ENCODE peak calls at places on chromosomes 5 and 9, in nine cellular contexts. One of them, this sample, is unnamed.

GRCh38 chr5:141525659-141526058 is 36.8 kb downstream of the PCDHGC5 start:
- DNase-seq in T-helper 17 cell: no peak
- DNase-seq in HuH-7: no peak
- DNase-seq in ovary: no peak
- DNase-seq in stimulated activated CD8-positive, alpha-beta memory T cell treated with anti-CD3 and anti-CD28 coated beads, Interleukin-15, amount 100 ng/mL, for 48 hours: no peak
- DNase-seq in omental fat pad: no peak
- DNase-seq in activated naive CD8-positive, alpha-beta T cell treated with anti-CD3 and anti-CD28 coated beads for 36 hours: no peak
- DNase-seq in IMR-90: no peak
- DNase-seq in NCI-H345: no peak
- DNase-seq in this sample: peak

GRCh38 chr5:154474267-154474956 is 3.6 kb downstream of the HAND1 start:
- DNase-seq in IMR-90: no peak
- DNase-seq in omental fat pad: no peak
- DNase-seq in stimulated activated CD8-positive, alpha-beta memory T cell treated with anti-CD3 and anti-CD28 coated beads, Interleukin-15, amount 100 ng/mL, for 48 hours: no peak
- DNase-seq in ovary: no peak
- DNase-seq in NCI-H345: no peak
- DNase-seq in HuH-7: no peak
- DNase-seq in T-helper 17 cell: no peak
- DNase-seq in activated naive CD8-positive, alpha-beta T cell treated with anti-CD3 and anti-CD28 coated beads for 36 hours: no peak
- DNase-seq in this sample: no peak

GRCh38 chr5:126014691-126015090 is 408.5 kb upstream of the GRAMD2B start:
- DNase-seq in activated naive CD8-positive, alpha-beta T cell treated with anti-CD3 and anti-CD28 coated beads for 36 hours: no peak
- DNase-seq in NCI-H345: no peak
- DNase-seq in ovary: no peak
- DNase-seq in IMR-90: no peak
- DNase-seq in stimulated activated CD8-positive, alpha-beta memory T cell treated with anti-CD3 and anti-CD28 coated beads, Interleukin-15, amount 100 ng/mL, for 48 hours: no peak
- DNase-seq in T-helper 17 cell: no peak
- DNase-seq in HuH-7: no peak
- DNase-seq in omental fat pad: no peak
- DNase-seq in this sample: no peak

GRCh38 chr5:95822408-95823240 is at the start of gene GLRX:
- DNase-seq in T-helper 17 cell: peak
- DNase-seq in HuH-7: peak
- DNase-seq in ovary: peak
- DNase-seq in IMR-90: peak
- DNase-seq in stimulated activated CD8-positive, alpha-beta memory T cell treated with anti-CD3 and anti-CD28 coated beads, Interleukin-15, amount 100 ng/mL, for 48 hours: no peak
- DNase-seq in activated naive CD8-positive, alpha-beta T cell treated with anti-CD3 and anti-CD28 coated beads for 36 hours: peak
- DNase-seq in omental fat pad: no peak
- DNase-seq in NCI-H345: peak
- DNase-seq in this sample: peak

GRCh38 chr5:105145152-105145551 is 1582.6 kb upstream of the NUDT12 start:
- DNase-seq in T-helper 17 cell: no peak
- DNase-seq in omental fat pad: no peak
- DNase-seq in HuH-7: no peak
- DNase-seq in ovary: no peak
- DNase-seq in IMR-90: no peak
- DNase-seq in stimulated activated CD8-positive, alpha-beta memory T cell treated with anti-CD3 and anti-CD28 coated beads, Interleukin-15, amount 100 ng/mL, for 48 hours: no peak
- DNase-seq in NCI-H345: no peak
- DNase-seq in activated naive CD8-positive, alpha-beta T cell treated with anti-CD3 and anti-CD28 coated beads for 36 hours: no peak
- DNase-seq in this sample: no peak

GRCh38 chr5:123700624-123701023 is 188.6 kb downstream of the CSNK1G3 start:
- DNase-seq in HuH-7: no peak
- DNase-seq in ovary: no peak
- DNase-seq in T-helper 17 cell: no peak
- DNase-seq in IMR-90: peak
- DNase-seq in omental fat pad: no peak
- DNase-seq in activated naive CD8-positive, alpha-beta T cell treated with anti-CD3 and anti-CD28 coated beads for 36 hours: no peak
- DNase-seq in NCI-H345: no peak
- DNase-seq in stimulated activated CD8-positive, alpha-beta memory T cell treated with anti-CD3 and anti-CD28 coated beads, Interleukin-15, amount 100 ng/mL, for 48 hours: no peak
- DNase-seq in this sample: no peak

GRCh38 chr5:118611332-118611945 is 376.9 kb downstream of the DTWD2 start:
- DNase-seq in NCI-H345: no peak
- DNase-seq in activated naive CD8-positive, alpha-beta T cell treated with anti-CD3 and anti-CD28 coated beads for 36 hours: peak
- DNase-seq in HuH-7: peak
- DNase-seq in omental fat pad: no peak
- DNase-seq in IMR-90: peak
- DNase-seq in stimulated activated CD8-positive, alpha-beta memory T cell treated with anti-CD3 and anti-CD28 coated beads, Interleukin-15, amount 100 ng/mL, for 48 hours: no peak
- DNase-seq in ovary: no peak
- DNase-seq in T-helper 17 cell: no peak
- DNase-seq in this sample: no peak

GRCh38 chr5:16051246-16051645 is 128.3 kb downstream of the MARCHF11 start:
- DNase-seq in stimulated activated CD8-positive, alpha-beta memory T cell treated with anti-CD3 and anti-CD28 coated beads, Interleukin-15, amount 100 ng/mL, for 48 hours: no peak
- DNase-seq in NCI-H345: no peak
- DNase-seq in ovary: no peak
- DNase-seq in omental fat pad: no peak
- DNase-seq in HuH-7: no peak
- DNase-seq in T-helper 17 cell: no peak
- DNase-seq in activated naive CD8-positive, alpha-beta T cell treated with anti-CD3 and anti-CD28 coated beads for 36 hours: no peak
- DNase-seq in IMR-90: no peak
- DNase-seq in this sample: no peak

GRCh38 chr5:91214571-91214970 is 168.5 kb downstream of the ARRDC3 start:
- DNase-seq in IMR-90: no peak
- DNase-seq in stimulated activated CD8-positive, alpha-beta memory T cell treated with anti-CD3 and anti-CD28 coated beads, Interleukin-15, amount 100 ng/mL, for 48 hours: no peak
- DNase-seq in HuH-7: no peak
- DNase-seq in ovary: no peak
- DNase-seq in activated naive CD8-positive, alpha-beta T cell treated with anti-CD3 and anti-CD28 coated beads for 36 hours: no peak
- DNase-seq in omental fat pad: no peak
- DNase-seq in NCI-H345: no peak
- DNase-seq in T-helper 17 cell: no peak
- DNase-seq in this sample: no peak

GRCh38 chr9:109258619-109259321 is 62.1 kb downstream of the EPB41L4B start:
- DNase-seq in HuH-7: no peak
- DNase-seq in stimulated activated CD8-positive, alpha-beta memory T cell treated with anti-CD3 and anti-CD28 coated beads, Interleukin-15, amount 100 ng/mL, for 48 hours: no peak
- DNase-seq in activated naive CD8-positive, alpha-beta T cell treated with anti-CD3 and anti-CD28 coated beads for 36 hours: no peak
- DNase-seq in NCI-H345: peak
- DNase-seq in ovary: no peak
- DNase-seq in omental fat pad: no peak
- DNase-seq in IMR-90: no peak
- DNase-seq in T-helper 17 cell: no peak
- DNase-seq in this sample: no peak

GRCh38 chr5:179325296-179326031 is 19.8 kb downstream of the ADAMTS2 start:
- DNase-seq in stimulated activated CD8-positive, alpha-beta memory T cell treated with anti-CD3 and anti-CD28 coated beads, Interleukin-15, amount 100 ng/mL, for 48 hours: no peak
- DNase-seq in HuH-7: no peak
- DNase-seq in omental fat pad: no peak
- DNase-seq in IMR-90: no peak
- DNase-seq in NCI-H345: no peak
- DNase-seq in activated naive CD8-positive, alpha-beta T cell treated with anti-CD3 and anti-CD28 coated beads for 36 hours: no peak
- DNase-seq in ovary: peak
- DNase-seq in T-helper 17 cell: no peak
- DNase-seq in this sample: no peak

GRCh38 chr9:130713286-130713975 is 19.9 kb downstream of the EXOSC2 start:
- DNase-seq in HuH-7: no peak
- DNase-seq in ovary: peak
- DNase-seq in activated naive CD8-positive, alpha-beta T cell treated with anti-CD3 and anti-CD28 coated beads for 36 hours: no peak
- DNase-seq in omental fat pad: no peak
- DNase-seq in stimulated activated CD8-positive, alpha-beta memory T cell treated with anti-CD3 and anti-CD28 coated beads, Interleukin-15, amount 100 ng/mL, for 48 hours: no peak
- DNase-seq in T-helper 17 cell: peak
- DNase-seq in IMR-90: peak
- DNase-seq in NCI-H345: no peak
- DNase-seq in this sample: peak

GRCh38 chr5:170348069-170348702 is 41.0 kb downstream of the KCNMB1 start:
- DNase-seq in stimulated activated CD8-positive, alpha-beta memory T cell treated with anti-CD3 and anti-CD28 coated beads, Interleukin-15, amount 100 ng/mL, for 48 hours: no peak
- DNase-seq in ovary: no peak
- DNase-seq in NCI-H345: no peak
- DNase-seq in activated naive CD8-positive, alpha-beta T cell treated with anti-CD3 and anti-CD28 coated beads for 36 hours: no peak
- DNase-seq in omental fat pad: no peak
- DNase-seq in T-helper 17 cell: no peak
- DNase-seq in IMR-90: no peak
- DNase-seq in HuH-7: no peak
- DNase-seq in this sample: no peak

GRCh38 chr5:176822426-176823075 is 12.2 kb downstream of the UNC5A start:
- DNase-seq in IMR-90: no peak
- DNase-seq in HuH-7: no peak
- DNase-seq in ovary: no peak
- DNase-seq in T-helper 17 cell: no peak
- DNase-seq in omental fat pad: no peak
- DNase-seq in stimulated activated CD8-positive, alpha-beta memory T cell treated with anti-CD3 and anti-CD28 coated beads, Interleukin-15, amount 100 ng/mL, for 48 hours: no peak
- DNase-seq in NCI-H345: peak
- DNase-seq in activated naive CD8-positive, alpha-beta T cell treated with anti-CD3 and anti-CD28 coated beads for 36 hours: no peak
- DNase-seq in this sample: no peak